ENCODE peak calls at places on chromosomes 13 and 19, in eight cellular contexts. E is fibroblast of lung, M is psoas muscle, G is thoracic aorta, A is DND-41, B is GM10248, P is tibial artery, D is HFFc6. K is an unnamed sample.

GRCh38 chr13:66809496-66809895 is 420.6 kb downstream of the PCDH9 start:
- DNase-seq in E (no peak), M (no peak), G (no peak), A (no peak), B (no peak), P (no peak), D (no peak), K (no peak)

GRCh38 chr13:46392967-46393366 is 5.9 kb upstream of the RUBCNL start:
- DNase-seq in E (no peak), M (no peak), G (no peak), A (peak), B (no peak), P (no peak), D (no peak), K (no peak)

GRCh38 chr13:42484396-42484795 is 89.6 kb upstream of the TNFSF11 start:
- DNase-seq in E (peak), M (no peak), G (no peak), A (no peak), B (no peak), P (no peak), D (no peak), K (no peak)

GRCh38 chr19:5937550-5937949 is 23.5 kb downstream of the CAPS start:
- DNase-seq in E (no peak), M (no peak), G (no peak), A (no peak), B (no peak), P (no peak), D (no peak), K (no peak)

GRCh38 chr13:90014038-90014437 is 1333.4 kb upstream of the MIR17HG start:
- DNase-seq in E (no peak), M (no peak), G (no peak), A (no peak), B (no peak), P (no peak), D (no peak), K (no peak)

GRCh38 chr13:101925731-101926130 is 473.3 kb downstream of the ITGBL1 start:
- DNase-seq in E (no peak), M (no peak), G (no peak), A (no peak), B (no peak), P (no peak), D (no peak), K (no peak)

GRCh38 chr19:55464669-55465068 is at the start of gene C19orf85:
- DNase-seq in E (no peak), M (no peak), G (no peak), A (no peak), B (no peak), P (no peak), D (no peak), K (no peak)

GRCh38 chr13:40895715-40896184 is 106.3 kb downstream of the SLC25A15 start:
- DNase-seq in E (no peak), M (no peak), G (no peak), A (no peak), B (no peak), P (no peak), D (no peak), K (no peak)

GRCh38 chr13:58827904-58828303 is 1196.4 kb downstream of the PCDH17 start:
- DNase-seq in E (no peak), M (no peak), G (no peak), A (no peak), B (no peak), P (no peak), D (no peak), K (no peak)

GRCh38 chr19:6221220-6221877 is 58.4 kb downstream of the MLLT1 start:
- DNase-seq in E (no peak), M (peak), G (no peak), A (no peak), B (no peak), P (peak), D (no peak), K (no peak)

GRCh38 chr13:20359335-20359734 is 127.2 kb upstream of the GJB6 start:
- DNase-seq in E (peak), M (no peak), G (no peak), A (no peak), B (no peak), P (no peak), D (peak), K (no peak)

GRCh38 chr13:65843314-65843731 is 1386.8 kb downstream of the PCDH9 start:
- DNase-seq in E (no peak), M (no peak), G (no peak), A (no peak), B (no peak), P (no peak), D (no peak), K (no peak)

GRCh38 chr13:71015021-71015420 is 852.0 kb downstream of the DACH1 start:
- DNase-seq in E (no peak), M (no peak), G (no peak), A (no peak), B (no peak), P (no peak), D (no peak), K (no peak)

GRCh38 chr13:36986462-36987240 is 12.5 kb downstream of the ALG5 start:
- DNase-seq in E (no peak), M (no peak), G (no peak), A (no peak), B (no peak), P (no peak), D (peak), K (no peak)

GRCh38 chr19:11425719-11426457 is 6.8 kb upstream of the RGL3 start:
- DNase-seq in E (no peak), M (no peak), G (no peak), A (peak), B (no peak), P (no peak), D (no peak), K (no peak)

GRCh38 chr13:29594710-29595379 is 643 bp downstream of the SLC7A1 start:
- DNase-seq in E (peak), M (peak), G (peak), A (peak), B (peak), P (peak), D (peak), K (peak)

GRCh38 chr19:3065675-3066357 is 3.5 kb upstream of the TLE5 start:
- DNase-seq in E (no peak), M (no peak), G (no peak), A (no peak), B (peak), P (no peak), D (no peak), K (peak)

GRCh38 chr13:47420012-47420411 is 523.2 kb upstream of the HTR2A start:
- DNase-seq in E (peak), M (no peak), G (no peak), A (no peak), B (no peak), P (no peak), D (peak), K (no peak)

GRCh38 chr13:32595306-32595705 is 9.1 kb downstream of the PDS5B start:
- DNase-seq in E (no peak), M (no peak), G (no peak), A (no peak), B (no peak), P (no peak), D (no peak), K (no peak)

GRCh38 chr19:14342809-14343208 is 38.4 kb upstream of the ADGRE5 start:
- DNase-seq in E (no peak), M (no peak), G (no peak), A (no peak), B (no peak), P (no peak), D (no peak), K (no peak)

GRCh38 chr13:51524312-51524711 is 60.0 kb upstream of the WDFY2 start:
- DNase-seq in E (peak), M (no peak), G (no peak), A (no peak), B (no peak), P (no peak), D (peak), K (no peak)

GRCh38 chr19:41758846-41759245 is 3.5 kb downstream of the CEACAM6 start:
- DNase-seq in E (no peak), M (no peak), G (no peak), A (no peak), B (no peak), P (no peak), D (no peak), K (no peak)

GRCh38 chr19:3479819-3480215 is 508 bp downstream of the SMIM24 start:
- DNase-seq in E (no peak), M (no peak), G (no peak), A (no peak), B (no peak), P (no peak), D (no peak), K (no peak)

GRCh38 chr19:16566161-16566560 is 6.1 kb downstream of the SLC35E1 start:
- DNase-seq in E (no peak), M (no peak), G (no peak), A (peak), B (no peak), P (no peak), D (no peak), K (no peak)

GRCh38 chr19:5805465-5806132 is 732 bp downstream of the NRTN start:
- DNase-seq in E (peak), M (no peak), G (no peak), A (peak), B (peak), P (no peak), D (peak), K (peak)

GRCh38 chr19:43533546-43534304 is 737 bp downstream of the ZNF575 start:
- DNase-seq in E (peak), M (peak), G (peak), A (peak), B (peak), P (peak), D (peak), K (peak)

GRCh38 chr19:43534305-43534612 is 1.3 kb downstream of the ZNF575 start:
- DNase-seq in E (no peak), M (no peak), G (no peak), A (no peak), B (no peak), P (no peak), D (no peak), K (no peak)

GRCh38 chr19:43532962-43533545 is at the start of gene ZNF575:
- DNase-seq in E (peak), M (peak), G (peak), A (peak), B (peak), P (peak), D (peak), K (peak)

GRCh38 chr19:43532571-43532961 is 422 bp upstream of the ZNF575 start:
- DNase-seq in E (no peak), M (peak), G (no peak), A (no peak), B (peak), P (peak), D (no peak), K (peak)

GRCh38 chr19:43534811-43535761 is 2.1 kb downstream of the ZNF575 start:
- DNase-seq in E (peak), M (peak), G (peak), A (no peak), B (peak), P (peak), D (peak), K (no peak)
- TF ChIP-seq CTCF in E (peak), M (peak), G (peak), A (peak), B (peak), P (peak), D (peak), K (peak)

GRCh38 chr13:81957121-81957520 is 1616.2 kb upstream of the SPRY2 start:
- DNase-seq in E (no peak), M (no peak), G (no peak), A (no peak), B (no peak), P (no peak), D (no peak), K (peak)
- TF ChIP-seq CTCF in E (no peak), M (no peak), G (no peak), A (no peak), B (peak), P (no peak), D (no peak), K (peak)

GRCh38 chr13:93963266-93964131 is 516.0 kb downstream of the DCT start:
- DNase-seq in E (peak), M (no peak), G (no peak), A (no peak), B (no peak), P (no peak), D (peak), K (no peak)

GRCh38 chr13:93966267-93966936 is 513.1 kb downstream of the DCT start:
- DNase-seq in E (no peak), M (no peak), G (no peak), A (no peak), B (no peak), P (no peak), D (no peak), K (no peak)

GRCh38 chr13:93965587-93965986 is 513.9 kb downstream of the DCT start:
- DNase-seq in E (no peak), M (no peak), G (no peak), A (no peak), B (no peak), P (no peak), D (no peak), K (no peak)

DNA sequence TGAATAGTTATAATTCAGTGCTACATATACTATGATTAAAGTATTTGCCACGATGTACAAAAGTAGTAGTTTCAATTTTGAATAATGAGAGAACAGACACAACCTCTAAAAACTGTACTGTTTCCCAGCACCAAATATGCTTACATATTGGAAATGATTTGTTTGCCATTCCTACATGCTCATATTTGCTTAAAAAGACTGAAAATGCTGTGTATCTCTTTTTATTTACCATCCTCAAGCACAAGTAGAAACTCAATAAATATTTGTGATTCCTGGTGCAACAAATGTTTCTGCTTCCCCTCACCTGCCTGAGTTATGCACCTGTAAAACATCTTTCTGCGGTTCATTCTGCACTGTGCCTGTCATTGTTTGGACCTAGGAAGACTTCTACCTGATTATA is 512.2 kb downstream of the DCT start:
- DNase-seq in E (no peak), M (no peak), G (no peak), A (no peak), B (no peak), P (no peak), D (no peak), K (no peak)
- TF ChIP-seq CTCF in E (no peak), M (no peak), G (no peak), A (no peak), B (no peak), P (no peak), D (no peak), K (no peak)

GRCh38 chr19:1465191-1466016 is 13.6 kb downstream of the C19orf25 start:
- DNase-seq in E (peak), M (peak), G (no peak), A (no peak), B (no peak), P (no peak), D (no peak), K (peak)
- TF ChIP-seq CTCF in E (no peak), M (peak), G (no peak), A (peak), B (peak), P (peak), D (peak), K (peak)

DNA sequence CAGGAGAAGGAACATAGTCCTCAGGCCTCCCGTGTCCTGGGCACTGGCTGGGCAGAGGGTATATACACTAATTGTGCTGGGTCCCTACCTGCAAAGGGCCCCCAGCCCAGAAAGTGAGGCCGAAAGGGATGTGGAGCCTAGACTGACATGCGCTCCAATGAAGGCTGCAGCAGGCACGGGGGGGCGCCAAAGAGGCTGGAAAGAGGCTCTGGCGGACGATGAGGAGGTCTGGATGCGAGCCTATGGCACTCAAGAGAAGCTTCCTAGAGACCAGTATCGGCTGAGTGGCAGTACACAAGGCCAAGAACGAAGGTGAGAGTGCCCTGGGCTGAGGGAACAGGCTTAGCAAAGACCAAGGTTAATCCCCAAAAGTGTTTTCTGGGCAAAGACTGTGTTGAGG is 16.6 kb downstream of the VRK3 start:
- DNase-seq in E (no peak), M (no peak), G (no peak), A (no peak), B (no peak), P (no peak), D (no peak), K (no peak)
- TF ChIP-seq CTCF in E (no peak), M (no peak), G (no peak), A (peak), B (peak), P (no peak), D (peak), K (peak)

GRCh38 chr13:31060655-31061054 is 101.0 kb downstream of the HSPH1 start:
- DNase-seq in E (no peak), M (no peak), G (no peak), A (no peak), B (no peak), P (no peak), D (no peak), K (no peak)
- TF ChIP-seq CTCF in E (no peak), M (no peak), G (no peak), A (no peak), B (no peak), P (no peak), D (no peak), K (no peak)

DNA sequence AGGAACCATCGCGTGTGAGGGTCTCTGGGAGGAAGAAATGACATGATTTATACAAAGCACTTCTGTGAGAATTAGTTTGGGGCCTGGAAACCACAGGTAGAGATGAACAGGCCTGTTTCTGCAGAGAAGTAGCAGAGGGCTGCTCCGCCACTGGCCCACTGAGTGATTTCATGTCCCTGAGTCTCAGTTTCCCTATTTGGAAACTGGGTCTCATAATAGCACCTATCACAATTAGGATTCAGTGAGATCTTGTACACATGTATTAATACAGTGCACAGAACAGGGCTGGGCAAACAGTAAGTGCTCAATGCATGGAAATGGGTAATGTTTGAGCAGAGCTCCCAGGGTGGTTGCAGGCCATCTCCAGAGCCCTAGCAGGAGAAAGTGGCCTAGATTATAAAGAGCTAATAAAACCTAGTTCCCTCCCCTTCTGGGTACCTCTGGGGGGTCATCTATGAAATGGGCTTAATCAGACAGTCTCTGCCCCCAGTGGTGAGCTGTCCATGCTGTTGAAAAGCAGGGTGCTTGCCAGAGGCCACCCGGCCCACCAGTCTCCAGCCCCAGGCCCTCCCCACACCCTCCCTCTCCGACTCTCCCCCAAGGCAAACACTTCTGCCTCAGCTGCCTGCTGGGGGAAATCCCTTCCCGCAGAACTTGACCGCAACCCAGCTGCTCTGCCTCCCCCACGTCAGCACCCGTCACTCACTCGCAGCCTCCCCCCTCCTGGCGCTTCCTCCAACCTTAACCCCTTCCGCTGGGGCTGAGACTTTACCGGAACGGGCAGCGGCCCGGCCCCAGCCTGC is 4.5 kb downstream of the BCL3 start:
- DNase-seq in E (peak), M (peak), G (peak), A (peak), B (peak), P (peak), D (peak), K (peak)
- TF ChIP-seq CTCF in E (no peak), M (no peak), G (no peak), A (no peak), B (no peak), P (no peak), D (peak), K (no peak)

DNA sequence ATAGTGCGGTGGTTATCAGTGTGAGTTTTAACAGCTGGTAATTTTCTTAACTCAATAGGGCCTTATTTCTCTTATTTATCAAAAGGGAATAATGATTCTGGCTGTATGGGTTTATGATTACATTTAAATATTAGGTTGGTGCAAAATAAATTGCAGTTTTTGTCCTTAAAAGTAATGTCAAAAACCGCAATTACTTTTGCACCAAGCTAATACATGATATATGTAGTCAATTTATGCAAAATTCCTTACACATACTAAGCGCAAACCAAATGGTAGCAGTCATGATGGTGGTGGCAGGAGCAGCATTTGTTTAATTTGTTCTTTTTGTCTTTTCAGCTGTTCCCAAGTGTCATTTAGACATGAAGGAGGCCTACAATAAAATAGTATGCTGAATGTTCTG is 1777.1 kb downstream of the OLFM4 start:
- DNase-seq in E (no peak), M (no peak), G (no peak), A (no peak), B (no peak), P (no peak), D (no peak), K (no peak)
- TF ChIP-seq CTCF in E (no peak), M (no peak), G (no peak), A (no peak), B (no peak), P (no peak), D (no peak), K (no peak)

GRCh38 chr19:47144630-47145029 is 14.0 kb downstream of the SAE1 start:
- DNase-seq in E (no peak), M (no peak), G (no peak), A (no peak), B (no peak), P (no peak), D (no peak), K (no peak)

GRCh38 chr19:47142779-47143178 is 12.1 kb downstream of the SAE1 start:
- DNase-seq in E (no peak), M (no peak), G (no peak), A (no peak), B (no peak), P (no peak), D (peak), K (no peak)

GRCh38 chr19:47145639-47146486 is 15.2 kb downstream of the SAE1 start:
- DNase-seq in E (no peak), M (no peak), G (no peak), A (no peak), B (no peak), P (no peak), D (no peak), K (no peak)

GRCh38 chr19:47141695-47142094 is 11.1 kb downstream of the SAE1 start:
- DNase-seq in E (no peak), M (no peak), G (no peak), A (no peak), B (no peak), P (no peak), D (no peak), K (no peak)

GRCh38 chr19:47143322-47144073 is 12.9 kb downstream of the SAE1 start:
- DNase-seq in E (no peak), M (no peak), G (no peak), A (no peak), B (no peak), P (no peak), D (no peak), K (no peak)
- TF ChIP-seq CTCF in E (no peak), M (no peak), G (no peak), A (no peak), B (no peak), P (no peak), D (no peak), K (no peak)